ENCODE peak calls at places on chromosome 7, in five cellular contexts. L is MM.1S, J is fibroblast of pulmonary artery, D is K562, G is right atrium auricular region. B is an unnamed sample.

GRCh38 chr7:68216046-68216445 is 1219.4 kb downstream of the TYW1 start:
- DNase-seq in L (no peak), J (no peak), D (no peak), G (no peak), B (no peak)

GRCh38 chr7:21106296-21106732 is 319.6 kb upstream of the SP8 start:
- DNase-seq in L (no peak), J (no peak), D (no peak), G (no peak), B (no peak)

GRCh38 chr7:98165827-98166667 is 45.2 kb upstream of the BHLHA15 start:
- DNase-seq in L (peak; percentile 37), J (peak; percentile 46), D (no peak), G (no peak), B (no peak)

GRCh38 chr7:112192236-112193154 is 13.7 kb downstream of the DOCK4 start:
- DNase-seq in L (no peak), J (peak; percentile 63), D (no peak), G (no peak), B (no peak)

GRCh38 chr7:139714163-139714901 is 63.5 kb downstream of the HIPK2 start:
- DNase-seq in L (no peak), J (no peak), D (no peak), G (no peak), B (peak; percentile 85)

GRCh38 chr7:139682136-139683013 is 95.4 kb downstream of the HIPK2 start:
- DNase-seq in L (no peak), J (peak; percentile 54), D (peak; percentile 13), G (no peak), B (no peak)

GRCh38 chr7:17934612-17935247 is 5.6 kb downstream of the SNX13 start:
- DNase-seq in L (no peak), J (no peak), D (no peak), G (no peak), B (no peak)

GRCh38 chr7:14095233-14095950 is 105.9 kb upstream of the ETV1 start:
- DNase-seq in L (no peak), J (no peak), D (no peak), G (no peak), B (no peak)

GRCh38 chr7:112185005-112185834 is 21.0 kb downstream of the DOCK4 start:
- DNase-seq in L (peak; percentile 92), J (peak; percentile 27), D (no peak), G (no peak), B (no peak)

DNA sequence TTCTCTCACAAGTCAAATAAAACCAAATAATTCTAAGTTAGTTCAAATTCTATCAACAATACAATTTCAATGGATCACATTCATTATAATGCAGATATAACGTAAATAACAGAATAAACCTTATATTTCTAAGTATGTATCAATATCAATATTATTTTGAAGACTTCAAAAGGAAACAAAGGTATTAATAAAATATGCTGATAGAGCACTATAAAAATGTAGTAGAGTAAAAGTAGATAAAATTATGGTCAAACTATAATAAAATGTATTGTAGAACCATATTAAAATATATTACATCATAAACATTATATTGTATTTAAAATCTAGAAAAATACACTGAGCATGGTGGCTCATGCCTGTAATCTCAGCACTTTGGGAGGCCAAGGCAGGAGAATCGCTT is 23.5 kb upstream of the NRCAM start:
- DNase-seq in L (no peak), J (no peak), D (no peak), G (no peak), B (no peak)
- TF ChIP-seq CTCF in L (no peak), J (no peak), D (no peak), G (no peak), B (no peak)

GRCh38 chr7:103445228-103446020 is 583 bp downstream of the SLC26A5 start:
- DNase-seq in L (no peak), J (peak; percentile 5), D (no peak), G (no peak), B (no peak)

GRCh38 chr7:103447073-103447960 is 1.3 kb upstream of the SLC26A5 start:
- DNase-seq in L (peak; percentile 42), J (peak; percentile 58), D (peak; percentile 78), G (no peak), B (peak; percentile 16)

GRCh38 chr7:103446046-103446520 is at the start of gene SLC26A5:
- DNase-seq in L (peak; percentile 61), J (no peak), D (peak; percentile 68), G (no peak), B (no peak)
- H3K4me3 ChIP-seq in L (peak within 1 kb of the TSS; percentile 56), J (peak within 1 kb of the TSS; percentile 35), D (peak within 1 kb of the TSS; percentile 32), G (no peak within 1 kb of the TSS), B (no peak within 1 kb of the TSS)

DNA sequence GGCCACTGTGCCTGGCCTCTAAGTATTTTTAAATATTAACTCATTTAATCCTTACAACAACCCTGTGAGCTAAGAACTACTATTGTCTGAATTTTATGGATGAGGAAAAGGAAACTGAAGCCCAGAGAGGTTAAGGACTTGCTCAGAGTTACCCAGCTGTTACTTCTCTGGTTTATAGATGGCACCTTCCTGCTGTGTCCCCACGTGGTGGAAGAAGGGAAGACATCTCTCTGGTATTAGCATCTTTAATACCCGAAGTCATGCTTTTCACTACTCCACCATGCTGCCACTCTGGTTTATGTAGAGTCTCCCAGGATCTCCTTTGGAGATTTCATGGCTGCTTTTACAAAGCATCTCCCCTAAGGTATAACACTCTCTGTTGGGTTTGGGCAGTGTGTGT is 105.5 kb upstream of the MKLN1 start:
- DNase-seq in L (no peak), J (no peak), D (no peak), G (no peak), B (peak; percentile 7)
- TF ChIP-seq CTCF in L (peak; percentile 20), J (no peak), D (peak; percentile 22), G (no peak), B (peak; percentile 51)

GRCh38 chr7:3091631-3092030 is 48.0 kb upstream of the CARD11 start:
- DNase-seq in L (no peak), J (no peak), D (no peak), G (no peak), B (no peak)

GRCh38 chr7:3097734-3098133 is 54.1 kb upstream of the CARD11 start:
- DNase-seq in L (no peak), J (no peak), D (no peak), G (no peak), B (no peak)

GRCh38 chr7:3089493-3089892 is 45.8 kb upstream of the CARD11 start:
- DNase-seq in L (no peak), J (peak; percentile 26), D (peak; percentile 48), G (no peak), B (no peak)

GRCh38 chr7:3092468-3092867 is 48.8 kb upstream of the CARD11 start:
- DNase-seq in L (peak; percentile 45), J (peak; percentile 8), D (no peak), G (peak; percentile 60), B (peak; percentile 67)

GRCh38 chr7:3095046-3095445 is 51.4 kb upstream of the CARD11 start:
- DNase-seq in L (no peak), J (no peak), D (no peak), G (no peak), B (peak; percentile 45)
- H3K4me3 ChIP-seq in L (no peak overlapping the region), J (no peak overlapping the region), D (no peak overlapping the region), G (no peak overlapping the region), B (peak overlapping the region; percentile 31)

GRCh38 chr7:105877736-105878135 is 1.3 kb upstream of the ATXN7L1 start:
- DNase-seq in L (no peak), J (peak; percentile 3), D (no peak), G (no peak), B (no peak)

GRCh38 chr7:105876964-105877601 is 684 bp upstream of the ATXN7L1 start:
- DNase-seq in L (no peak), J (peak; percentile 58), D (peak; percentile 37), G (no peak), B (no peak)

GRCh38 chr7:105875505-105875904 is 894 bp downstream of the ATXN7L1 start:
- DNase-seq in L (no peak), J (peak; percentile 6), D (no peak), G (no peak), B (no peak)

GRCh38 chr7:105874055-105874454 is 2.3 kb downstream of the ATXN7L1 start:
- DNase-seq in L (no peak), J (no peak), D (no peak), G (no peak), B (no peak)

DNA sequence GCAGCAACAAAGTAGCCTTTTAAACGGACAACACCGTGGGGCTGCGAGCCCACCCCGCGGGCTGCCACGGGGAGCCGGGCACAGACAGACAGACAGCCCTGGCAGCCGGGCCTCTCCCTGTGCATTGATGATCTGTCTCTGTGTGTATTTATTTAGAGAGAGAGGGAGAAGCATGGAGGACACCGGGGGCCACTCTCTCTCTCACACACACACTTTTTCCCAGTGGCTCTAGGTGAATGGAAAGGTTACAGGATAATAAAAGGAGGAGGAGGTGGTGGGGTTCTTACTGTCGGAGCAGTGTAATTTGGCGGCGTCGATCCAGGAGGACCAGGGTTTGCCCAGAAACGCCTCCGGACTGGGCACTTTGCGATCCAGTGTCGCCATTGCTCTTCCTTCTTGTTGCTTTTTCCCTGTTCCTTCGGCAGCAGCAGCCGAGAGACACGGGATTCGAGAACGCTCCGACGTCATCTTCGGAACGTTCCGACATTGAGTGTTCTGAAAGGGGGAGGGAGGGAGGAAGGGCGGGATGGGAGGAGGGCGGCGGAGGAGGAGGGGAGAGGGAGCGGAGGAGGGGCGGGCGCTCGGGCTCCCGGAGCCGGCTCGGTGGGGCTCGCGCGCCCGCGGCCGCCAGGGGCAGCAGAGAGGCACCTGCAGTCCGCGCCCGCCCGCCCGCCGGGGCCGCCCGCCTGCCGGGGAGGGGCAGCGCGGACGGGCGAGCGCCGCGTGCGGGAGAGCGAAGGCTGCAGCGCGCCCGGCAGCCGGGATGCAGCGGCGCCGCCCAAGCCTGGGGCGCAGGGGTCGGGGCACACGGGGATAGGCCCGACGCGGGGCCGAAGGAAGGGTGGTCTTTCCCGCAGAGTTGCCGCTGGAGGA is at the start of gene ATXN7L1:
- DNase-seq in L (peak; percentile 79), J (peak; percentile 98), D (peak; percentile 99), G (peak; percentile 93), B (no peak)
- TF ChIP-seq CTCF in L (peak; percentile 10), J (no peak), D (peak; percentile 17), G (peak; percentile 69), B (peak; percentile 45)